ENCODE peak calls at places on chromosomes 16 and 17, in six cellular contexts. S is esophagus squamous epithelium, M is heart left ventricle, Z is stomach, X is cardiac muscle cell, K is breast epithelium. H is an unnamed sample. For H3K4me1, the result is how much of the 10 kb centered on the place peaks cover.

GRCh38 chr17:6894206-6894528 is 62.6 kb upstream of the TEKT1 start:
- DNase-seq in S (no peak), M (no peak), Z (no peak), X (peak), K (no peak), H (no peak)

GRCh38 chr16:9901-10665 is 43.3 kb downstream of the POLR3K start:
- DNase-seq in S (no peak), M (no peak), Z (peak), X (no peak), K (no peak), H (peak)

GRCh38 chr17:18261146-18261515 is 669 bp downstream of the MIEF2 start:
- DNase-seq in S (no peak), M (peak), Z (peak), X (no peak), K (peak), H (peak)

GRCh38 chr17:72699566-72699965 is 392.9 kb downstream of the SLC39A11 start:
- DNase-seq in S (no peak), M (no peak), Z (no peak), X (peak), K (no peak), H (no peak)

GRCh38 chr16:10907757-10908045 is 30.7 kb downstream of the CIITA start:
- DNase-seq in S (no peak), M (no peak), Z (no peak), X (no peak), K (no peak), H (no peak)

GRCh38 chr16:50644730-50645129 is 36.4 kb downstream of the SNX20 start:
- DNase-seq in S (no peak), M (no peak), Z (peak), X (peak), K (no peak), H (peak)

GRCh38 chr17:55769625-55770000 is 18.8 kb downstream of the PCTP start:
- DNase-seq in S (no peak), M (no peak), Z (no peak), X (peak), K (no peak), H (no peak)

GRCh38 chr16:30615358-30616076 is 5.3 kb upstream of the ZNF689 start:
- DNase-seq in S (no peak), M (peak), Z (peak), X (peak), K (peak), H (peak)

GRCh38 chr17:32998893-32999240 is 7.2 kb downstream of the SPACA3 start:
- DNase-seq in S (no peak), M (no peak), Z (no peak), X (peak), K (no peak), H (no peak)

GRCh38 chr16:29852654-29853053 is 10.4 kb downstream of the CDIPT start:
- DNase-seq in S (no peak), M (peak), Z (no peak), X (peak), K (no peak), H (peak)

GRCh38 chr17:68135141-68135887 is 99.8 kb downstream of the KPNA2 start:
- DNase-seq in S (no peak), M (no peak), Z (no peak), X (no peak), K (no peak), H (no peak)

GRCh38 chr17:17412331-17412730 is 64.5 kb upstream of the MED9 start:
- DNase-seq in S (no peak), M (no peak), Z (no peak), X (peak), K (no peak), H (no peak)

GRCh38 chr16:88456356-88457292 is 3.5 kb downstream of the ZFPM1 start:
- DNase-seq in S (no peak), M (no peak), Z (no peak), X (no peak), K (no peak), H (no peak)

GRCh38 chr17:76912585-76912984 is 44.4 kb downstream of the MGAT5B start:
- DNase-seq in S (no peak), M (no peak), Z (no peak), X (no peak), K (no peak), H (no peak)

GRCh38 chr16:80526418-80527061 is 14.3 kb upstream of the DYNLRB2 start:
- DNase-seq in S (no peak), M (peak), Z (peak), X (peak), K (no peak), H (peak)

GRCh38 chr17:4426499-4427208 is 7.1 kb upstream of the SPNS3 start:
- DNase-seq in S (no peak), M (no peak), Z (no peak), X (no peak), K (no peak), H (no peak)

GRCh38 chr16:89097528-89097846 is 3.8 kb downstream of the ACSF3 start:
- DNase-seq in S (no peak), M (no peak), Z (no peak), X (no peak), K (no peak), H (no peak)

GRCh38 chr17:34400301-34400931 is 37.4 kb upstream of the CCL1 start:
- DNase-seq in S (no peak), M (no peak), Z (no peak), X (no peak), K (no peak), H (no peak)

GRCh38 chr17:81528651-81529436 is 667 bp downstream of the FSCN2 start:
- DNase-seq in S (no peak), M (no peak), Z (no peak), X (no peak), K (no peak), H (no peak)

GRCh38 chr17:71995570-71995969 is 125.2 kb upstream of the SOX9 start:
- DNase-seq in S (no peak), M (no peak), Z (no peak), X (no peak), K (no peak), H (no peak)

GRCh38 chr16:88905563-88905962 is 39.1 kb upstream of the PABPN1L start:
- DNase-seq in S (no peak), M (no peak), Z (no peak), X (no peak), K (no peak), H (no peak)

GRCh38 chr17:19410875-19411291 is at the start of gene RNF112:
- DNase-seq in S (no peak), M (no peak), Z (no peak), X (peak), K (no peak), H (no peak)

GRCh38 chr16:88014201-88014781 is 63.1 kb downstream of the BANP start:
- DNase-seq in S (no peak), M (no peak), Z (peak), X (peak), K (peak), H (no peak)

GRCh38 chr16:56332464-56333079 is 92.8 kb downstream of the AMFR start:
- DNase-seq in S (no peak), M (peak), Z (peak), X (peak), K (peak), H (peak)

GRCh38 chr17:77279448-77280303 is 138.9 kb downstream of the SEC14L1 start:
- DNase-seq in S (no peak), M (no peak), Z (peak), X (peak), K (no peak), H (no peak)

GRCh38 chr17:79650283-79650682 is 39.4 kb upstream of the RBFOX3 start:
- DNase-seq in S (no peak), M (no peak), Z (peak), X (no peak), K (peak), H (no peak)

GRCh38 chr16:70301121-70301520 is 2.1 kb downstream of the DDX19B start:
- DNase-seq in S (no peak), M (no peak), Z (no peak), X (no peak), K (no peak), H (no peak)

GRCh38 chr17:65756760-65757159 is 195.3 kb upstream of the AXIN2 start:
- DNase-seq in S (no peak), M (no peak), Z (no peak), X (no peak), K (no peak), H (no peak)

GRCh38 chr17:45063198-45063597 is 2.1 kb downstream of the NMT1 start:
- DNase-seq in S (no peak), M (no peak), Z (no peak), X (no peak), K (no peak), H (no peak)

GRCh38 chr16:88015806-88016140 is 64.5 kb downstream of the BANP start:
- DNase-seq in S (no peak), M (no peak), Z (no peak), X (no peak), K (peak), H (no peak)

GRCh38 chr17:61805399-61805798 is 57.9 kb downstream of the BRIP1 start:
- DNase-seq in S (no peak), M (no peak), Z (no peak), X (peak), K (no peak), H (no peak)

GRCh38 chr17:65468321-65468720 is 93.1 kb downstream of the AXIN2 start:
- DNase-seq in S (no peak), M (no peak), Z (no peak), X (no peak), K (no peak), H (no peak)

GRCh38 chr16:25493136-25493811 is 198.5 kb upstream of the HS3ST4 start:
- DNase-seq in S (no peak), M (no peak), Z (no peak), X (no peak), K (no peak), H (no peak)

GRCh38 chr16:14436410-14436955 is 193.6 kb downstream of the PARN start:
- DNase-seq in S (no peak), M (no peak), Z (no peak), X (no peak), K (no peak), H (no peak)

GRCh38 chr16:10497132-10498088 is 83.0 kb downstream of the EMP2 start:
- DNase-seq in S (no peak), M (no peak), Z (no peak), X (no peak), K (no peak), H (no peak)

GRCh38 chr16:85631230-85631629 is 18.1 kb downstream of the GSE1 start:
- DNase-seq in S (no peak), M (no peak), Z (no peak), X (no peak), K (no peak), H (no peak)
- H3K4me1 ChIP-seq in S (under half), M (under half), Z (half or more), X (under half), K (under half), H (half or more)

DNA sequence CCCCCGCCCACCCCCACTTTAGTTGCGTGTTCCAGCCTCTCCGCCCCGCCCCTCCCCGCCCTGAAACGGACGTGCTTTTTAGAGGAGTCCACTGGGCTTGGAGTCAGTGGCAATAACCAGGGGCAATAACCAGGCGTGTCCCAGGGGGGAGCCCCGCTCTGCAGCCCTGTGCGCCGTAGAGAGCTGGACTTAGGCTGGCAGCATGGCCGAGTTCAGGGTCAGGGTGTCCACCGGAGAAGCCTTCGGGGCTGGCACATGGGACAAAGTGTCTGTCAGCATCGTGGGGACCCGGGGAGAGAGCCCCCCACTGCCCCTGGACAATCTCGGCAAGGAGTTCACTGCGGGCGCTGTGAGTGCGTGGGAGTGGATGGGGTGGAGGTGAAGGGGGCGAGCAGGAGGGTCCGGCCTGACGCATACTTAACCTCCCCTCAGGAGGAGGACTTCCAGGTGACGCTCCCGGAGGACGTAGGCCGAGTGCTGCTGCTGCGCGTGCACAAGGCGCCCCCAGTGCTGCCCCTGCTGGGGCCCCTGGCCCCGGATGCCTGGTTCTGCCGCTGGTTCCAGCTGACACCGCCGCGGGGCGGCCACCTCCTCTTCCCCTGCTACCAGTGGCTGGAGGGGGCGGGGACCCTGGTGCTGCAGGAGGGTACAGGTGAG is at the start of gene ALOX15B:
- DNase-seq in S (no peak), M (no peak), Z (peak), X (no peak), K (peak), H (no peak)
- H3K4me3 ChIP-seq in S (peak), M (no peak), Z (peak), X (no peak), K (peak), H (no peak)

DNA sequence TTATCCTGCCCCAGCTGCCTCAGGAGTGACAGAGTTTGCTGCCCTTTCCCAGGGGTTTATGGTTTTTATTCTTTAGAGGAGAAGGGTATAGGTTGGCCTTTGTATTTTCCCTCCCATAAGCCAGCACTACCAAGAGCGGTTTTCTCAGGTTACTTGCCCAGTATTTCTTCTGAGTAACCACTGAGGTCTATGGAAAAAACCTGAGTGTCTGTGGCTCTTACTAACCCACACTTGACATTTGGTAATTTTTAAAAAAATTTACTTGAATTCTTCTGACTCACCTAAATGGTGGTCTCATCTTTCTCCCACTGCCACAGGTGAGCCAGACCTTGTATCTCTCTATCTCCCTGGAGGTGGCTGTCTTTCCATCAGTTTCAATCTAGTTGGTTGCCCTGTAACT is 6.0 kb downstream of the SLC7A6 start:
- DNase-seq in S (no peak), M (no peak), Z (no peak), X (no peak), K (no peak), H (no peak)
- H3K4me1 ChIP-seq in S (half or more), M (half or more), Z (under half), X (under half), K (under half), H (half or more)

GRCh38 chr17:42275527-42276358 is 448 bp downstream of the STAT5B start:
- DNase-seq in S (no peak), M (peak), Z (no peak), X (peak), K (no peak), H (no peak)

GRCh38 chr17:42276359-42276608 is at the start of gene STAT5B:
- DNase-seq in S (no peak), M (peak), Z (peak), X (peak), K (peak), H (peak)

GRCh38 chr17:42274812-42275526 is 1.2 kb downstream of the STAT5B start:
- DNase-seq in S (no peak), M (no peak), Z (no peak), X (no peak), K (no peak), H (no peak)

GRCh38 chr17:42276609-42277341 is 584 bp upstream of the STAT5B start:
- DNase-seq in S (no peak), M (peak), Z (peak), X (peak), K (no peak), H (peak)

DNA sequence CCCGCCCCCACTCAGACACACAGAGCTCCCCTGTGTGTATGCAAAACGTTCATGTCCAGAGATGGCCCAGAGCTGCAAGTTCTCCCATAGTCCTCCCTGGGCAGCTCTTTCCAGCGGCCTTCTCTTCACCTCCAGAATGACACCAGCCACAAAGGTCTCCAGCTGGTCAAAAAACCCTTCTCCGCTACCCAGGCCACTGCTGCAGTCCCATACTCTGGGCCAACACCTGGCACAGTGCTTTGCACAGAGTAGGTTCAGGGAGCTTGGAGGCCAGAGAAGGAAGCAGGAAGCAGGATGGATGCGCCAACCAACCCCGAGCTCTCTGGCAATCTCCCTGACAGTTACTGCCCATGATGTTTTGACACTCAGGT is 1.1 kb upstream of the STAT5B start:
- DNase-seq in S (no peak), M (no peak), Z (no peak), X (no peak), K (no peak), H (no peak)
- H3K4me3 ChIP-seq in S (no peak), M (no peak), Z (peak), X (no peak), K (peak), H (peak)

DNA sequence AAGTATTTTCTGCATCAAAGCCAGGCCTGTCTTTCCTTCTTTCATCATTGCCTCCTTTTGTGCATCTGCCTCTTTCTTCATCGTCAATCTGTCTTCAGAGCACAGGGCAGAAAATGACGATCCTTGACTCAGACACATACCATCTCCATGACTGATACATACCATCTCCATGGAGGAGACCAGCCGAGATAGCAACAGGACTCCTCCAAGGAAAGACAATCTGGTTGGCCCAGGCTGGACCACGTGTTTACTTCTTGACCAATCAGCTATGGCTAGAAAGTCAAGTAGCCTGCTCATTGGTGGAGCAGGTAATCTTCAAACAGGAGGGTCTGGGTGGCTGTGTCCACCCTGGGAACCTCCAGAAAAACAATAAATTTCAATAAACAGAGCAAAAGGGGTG is 164.6 kb downstream of the CPPED1 start:
- DNase-seq in S (no peak), M (no peak), Z (no peak), X (no peak), K (no peak), H (no peak)
- H3K4me1 ChIP-seq in S (under half), M (under half), Z (under half), X (under half), K (under half), H (under half)

GRCh38 chr17:850828-851759 is 68.9 kb downstream of the MRM3 start:
- DNase-seq in S (no peak), M (peak), Z (no peak), X (peak), K (no peak), H (peak)
- H3K4me3 ChIP-seq in S (peak), M (peak), Z (no peak), X (no peak), K (peak), H (peak)

DNA sequence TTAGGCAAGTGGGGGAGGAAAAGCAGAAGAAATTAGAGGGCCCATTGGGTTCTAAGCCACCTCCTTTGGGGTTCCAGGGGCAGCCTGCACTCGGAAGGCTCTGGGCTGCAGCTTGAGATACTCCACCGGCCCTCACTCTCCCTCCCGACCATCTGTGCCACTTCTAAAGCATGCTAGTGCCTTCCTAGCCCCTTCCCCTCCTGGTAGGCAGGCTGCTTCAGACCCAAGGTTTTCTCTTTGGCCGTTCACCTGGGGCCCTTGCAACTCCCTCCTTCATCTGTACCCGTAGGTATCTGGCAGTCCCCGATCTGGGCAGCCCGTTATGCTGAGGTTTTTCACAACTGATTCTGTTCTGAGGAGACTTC is 98.5 kb downstream of the RAB11FIP4 start:
- DNase-seq in S (no peak), M (no peak), Z (no peak), X (no peak), K (no peak), H (no peak)
- H3K4me1 ChIP-seq in S (half or more), M (under half), Z (half or more), X (under half), K (under half), H (under half)

H was measured in heart right ventricle.